ENCODE peak calls at places on chromosomes 13 and 19, in eight cellular contexts. One of them, this sample, is unnamed.
A peak's percentile ranks its signal among the peaks of the same experiment; 100 is the strongest.

GRCh38 chr13:50387124-50387581 is 371.9 kb downstream of the KCNRG start:
- DNase-seq in cerebellar nuclear complex: no peak
- DNase-seq in activated naive CD4-positive, alpha-beta T cell treated with anti-CD3 and anti-CD28 coated beads, Interleukin-2, amount 10 ng/mL, durations not matched to agents 7 days and 5 days: peak; percentile 29
- DNase-seq in NCI-H460: no peak
- DNase-seq in NCI-H2171: peak; percentile 55
- DNase-seq in heart right ventricle: peak; percentile 65
- DNase-seq in left ventricle myocardium inferior: peak; percentile 64
- DNase-seq in activated CD4-positive, alpha-beta T cell treated with anti-CD3 and anti-CD28 coated beads, Interleukin-2, amount 50 U/mL, for 1 hour: peak; percentile 28
- DNase-seq in this sample: peak; percentile 79

GRCh38 chr13:101575591-101575990 is 123.1 kb downstream of the ITGBL1 start:
- DNase-seq in cerebellar nuclear complex: no peak
- DNase-seq in activated naive CD4-positive, alpha-beta T cell treated with anti-CD3 and anti-CD28 coated beads, Interleukin-2, amount 10 ng/mL, durations not matched to agents 7 days and 5 days: no peak
- DNase-seq in NCI-H460: no peak
- DNase-seq in NCI-H2171: no peak
- DNase-seq in heart right ventricle: no peak
- DNase-seq in left ventricle myocardium inferior: no peak
- DNase-seq in activated CD4-positive, alpha-beta T cell treated with anti-CD3 and anti-CD28 coated beads, Interleukin-2, amount 50 U/mL, for 1 hour: no peak
- DNase-seq in this sample: no peak

GRCh38 chr13:87058786-87059329 is 612.3 kb upstream of the SLITRK5 start:
- DNase-seq in cerebellar nuclear complex: no peak
- DNase-seq in activated naive CD4-positive, alpha-beta T cell treated with anti-CD3 and anti-CD28 coated beads, Interleukin-2, amount 10 ng/mL, durations not matched to agents 7 days and 5 days: no peak
- DNase-seq in NCI-H460: no peak
- DNase-seq in NCI-H2171: no peak
- DNase-seq in heart right ventricle: no peak
- DNase-seq in left ventricle myocardium inferior: no peak
- DNase-seq in activated CD4-positive, alpha-beta T cell treated with anti-CD3 and anti-CD28 coated beads, Interleukin-2, amount 50 U/mL, for 1 hour: no peak
- DNase-seq in this sample: no peak

GRCh38 chr13:74061939-74062595 is 72.1 kb downstream of the KLF12 start:
- DNase-seq in cerebellar nuclear complex: no peak
- DNase-seq in activated naive CD4-positive, alpha-beta T cell treated with anti-CD3 and anti-CD28 coated beads, Interleukin-2, amount 10 ng/mL, durations not matched to agents 7 days and 5 days: peak; percentile 49
- DNase-seq in NCI-H460: no peak
- DNase-seq in NCI-H2171: no peak
- DNase-seq in heart right ventricle: no peak
- DNase-seq in left ventricle myocardium inferior: no peak
- DNase-seq in activated CD4-positive, alpha-beta T cell treated with anti-CD3 and anti-CD28 coated beads, Interleukin-2, amount 50 U/mL, for 1 hour: no peak
- DNase-seq in this sample: no peak

GRCh38 chr13:37775871-37776270 is 93.7 kb downstream of the TRPC4 start:
- DNase-seq in cerebellar nuclear complex: no peak
- DNase-seq in activated naive CD4-positive, alpha-beta T cell treated with anti-CD3 and anti-CD28 coated beads, Interleukin-2, amount 10 ng/mL, durations not matched to agents 7 days and 5 days: no peak
- DNase-seq in NCI-H460: no peak
- DNase-seq in NCI-H2171: no peak
- DNase-seq in heart right ventricle: no peak
- DNase-seq in left ventricle myocardium inferior: no peak
- DNase-seq in activated CD4-positive, alpha-beta T cell treated with anti-CD3 and anti-CD28 coated beads, Interleukin-2, amount 50 U/mL, for 1 hour: no peak
- DNase-seq in this sample: no peak

GRCh38 chr13:80177327-80177726 is 163.6 kb downstream of the SPRY2 start:
- DNase-seq in cerebellar nuclear complex: no peak
- DNase-seq in activated naive CD4-positive, alpha-beta T cell treated with anti-CD3 and anti-CD28 coated beads, Interleukin-2, amount 10 ng/mL, durations not matched to agents 7 days and 5 days: no peak
- DNase-seq in NCI-H460: no peak
- DNase-seq in NCI-H2171: no peak
- DNase-seq in heart right ventricle: no peak
- DNase-seq in left ventricle myocardium inferior: no peak
- DNase-seq in activated CD4-positive, alpha-beta T cell treated with anti-CD3 and anti-CD28 coated beads, Interleukin-2, amount 50 U/mL, for 1 hour: no peak
- DNase-seq in this sample: no peak

GRCh38 chr13:25085125-25085742 is 10.7 kb upstream of the PABPC3 start:
- DNase-seq in cerebellar nuclear complex: no peak
- DNase-seq in activated naive CD4-positive, alpha-beta T cell treated with anti-CD3 and anti-CD28 coated beads, Interleukin-2, amount 10 ng/mL, durations not matched to agents 7 days and 5 days: peak; percentile 27
- DNase-seq in NCI-H460: peak; percentile 39
- DNase-seq in NCI-H2171: no peak
- DNase-seq in heart right ventricle: no peak
- DNase-seq in left ventricle myocardium inferior: no peak
- DNase-seq in activated CD4-positive, alpha-beta T cell treated with anti-CD3 and anti-CD28 coated beads, Interleukin-2, amount 50 U/mL, for 1 hour: no peak
- DNase-seq in this sample: no peak

GRCh38 chr19:13033819-13034611 is 38.7 kb downstream of the NFIX start:
- DNase-seq in cerebellar nuclear complex: peak; percentile 78
- DNase-seq in activated naive CD4-positive, alpha-beta T cell treated with anti-CD3 and anti-CD28 coated beads, Interleukin-2, amount 10 ng/mL, durations not matched to agents 7 days and 5 days: peak; percentile 63
- DNase-seq in NCI-H460: no peak
- DNase-seq in NCI-H2171: peak; percentile 26
- DNase-seq in heart right ventricle: peak; percentile 85
- DNase-seq in left ventricle myocardium inferior: peak; percentile 86
- DNase-seq in activated CD4-positive, alpha-beta T cell treated with anti-CD3 and anti-CD28 coated beads, Interleukin-2, amount 50 U/mL, for 1 hour: peak; percentile 38
- DNase-seq in this sample: peak; percentile 91

GRCh38 chr13:29754486-29754806 is 96.0 kb downstream of the UBL3 start:
- DNase-seq in cerebellar nuclear complex: no peak
- DNase-seq in activated naive CD4-positive, alpha-beta T cell treated with anti-CD3 and anti-CD28 coated beads, Interleukin-2, amount 10 ng/mL, durations not matched to agents 7 days and 5 days: no peak
- DNase-seq in NCI-H460: peak; percentile 16
- DNase-seq in NCI-H2171: no peak
- DNase-seq in heart right ventricle: no peak
- DNase-seq in left ventricle myocardium inferior: no peak
- DNase-seq in activated CD4-positive, alpha-beta T cell treated with anti-CD3 and anti-CD28 coated beads, Interleukin-2, amount 50 U/mL, for 1 hour: no peak
- DNase-seq in this sample: no peak

GRCh38 chr19:54233941-54234340 is 8.6 kb downstream of the LILRA6 start:
- DNase-seq in cerebellar nuclear complex: no peak
- DNase-seq in activated naive CD4-positive, alpha-beta T cell treated with anti-CD3 and anti-CD28 coated beads, Interleukin-2, amount 10 ng/mL, durations not matched to agents 7 days and 5 days: no peak
- DNase-seq in NCI-H460: no peak
- DNase-seq in NCI-H2171: no peak
- DNase-seq in heart right ventricle: no peak
- DNase-seq in left ventricle myocardium inferior: no peak
- DNase-seq in activated CD4-positive, alpha-beta T cell treated with anti-CD3 and anti-CD28 coated beads, Interleukin-2, amount 50 U/mL, for 1 hour: no peak
- DNase-seq in this sample: no peak

GRCh38 chr13:66831317-66831716 is 398.8 kb downstream of the PCDH9 start:
- DNase-seq in cerebellar nuclear complex: no peak
- DNase-seq in activated naive CD4-positive, alpha-beta T cell treated with anti-CD3 and anti-CD28 coated beads, Interleukin-2, amount 10 ng/mL, durations not matched to agents 7 days and 5 days: no peak
- DNase-seq in NCI-H460: no peak
- DNase-seq in NCI-H2171: no peak
- DNase-seq in heart right ventricle: no peak
- DNase-seq in left ventricle myocardium inferior: no peak
- DNase-seq in activated CD4-positive, alpha-beta T cell treated with anti-CD3 and anti-CD28 coated beads, Interleukin-2, amount 50 U/mL, for 1 hour: no peak
- DNase-seq in this sample: no peak

GRCh38 chr13:97977376-97977705 is 23.9 kb downstream of the IPO5 start:
- DNase-seq in cerebellar nuclear complex: no peak
- DNase-seq in activated naive CD4-positive, alpha-beta T cell treated with anti-CD3 and anti-CD28 coated beads, Interleukin-2, amount 10 ng/mL, durations not matched to agents 7 days and 5 days: no peak
- DNase-seq in NCI-H460: no peak
- DNase-seq in NCI-H2171: no peak
- DNase-seq in heart right ventricle: no peak
- DNase-seq in left ventricle myocardium inferior: no peak
- DNase-seq in activated CD4-positive, alpha-beta T cell treated with anti-CD3 and anti-CD28 coated beads, Interleukin-2, amount 50 U/mL, for 1 hour: no peak
- DNase-seq in this sample: no peak

GRCh38 chr19:10083911-10084310 is 2.2 kb upstream of the SHFL start:
- DNase-seq in cerebellar nuclear complex: no peak
- DNase-seq in activated naive CD4-positive, alpha-beta T cell treated with anti-CD3 and anti-CD28 coated beads, Interleukin-2, amount 10 ng/mL, durations not matched to agents 7 days and 5 days: no peak
- DNase-seq in NCI-H460: no peak
- DNase-seq in NCI-H2171: no peak
- DNase-seq in heart right ventricle: no peak
- DNase-seq in left ventricle myocardium inferior: no peak
- DNase-seq in activated CD4-positive, alpha-beta T cell treated with anti-CD3 and anti-CD28 coated beads, Interleukin-2, amount 50 U/mL, for 1 hour: no peak
- DNase-seq in this sample: no peak

GRCh38 chr13:113001251-113002140 is 32.5 kb downstream of the MCF2L start:
- DNase-seq in cerebellar nuclear complex: no peak
- DNase-seq in activated naive CD4-positive, alpha-beta T cell treated with anti-CD3 and anti-CD28 coated beads, Interleukin-2, amount 10 ng/mL, durations not matched to agents 7 days and 5 days: no peak
- DNase-seq in NCI-H460: no peak
- DNase-seq in NCI-H2171: peak; percentile 82
- DNase-seq in heart right ventricle: no peak
- DNase-seq in left ventricle myocardium inferior: no peak
- DNase-seq in activated CD4-positive, alpha-beta T cell treated with anti-CD3 and anti-CD28 coated beads, Interleukin-2, amount 50 U/mL, for 1 hour: no peak
- DNase-seq in this sample: peak; percentile 63

GRCh38 chr19:18650048-18650435 is 13.2 kb downstream of the KLHL26 start:
- DNase-seq in cerebellar nuclear complex: no peak
- DNase-seq in activated naive CD4-positive, alpha-beta T cell treated with anti-CD3 and anti-CD28 coated beads, Interleukin-2, amount 10 ng/mL, durations not matched to agents 7 days and 5 days: no peak
- DNase-seq in NCI-H460: peak; percentile 78
- DNase-seq in NCI-H2171: no peak
- DNase-seq in heart right ventricle: peak; percentile 79
- DNase-seq in left ventricle myocardium inferior: peak; percentile 58
- DNase-seq in activated CD4-positive, alpha-beta T cell treated with anti-CD3 and anti-CD28 coated beads, Interleukin-2, amount 50 U/mL, for 1 hour: no peak
- DNase-seq in this sample: peak; percentile 73

GRCh38 chr19:50203281-50204080 is at the start of gene MYH14:
- DNase-seq in cerebellar nuclear complex: peak; percentile 66
- DNase-seq in activated naive CD4-positive, alpha-beta T cell treated with anti-CD3 and anti-CD28 coated beads, Interleukin-2, amount 10 ng/mL, durations not matched to agents 7 days and 5 days: no peak
- DNase-seq in NCI-H460: peak; percentile 79
- DNase-seq in NCI-H2171: peak; percentile 97
- DNase-seq in heart right ventricle: peak; percentile 85
- DNase-seq in left ventricle myocardium inferior: peak; percentile 87
- DNase-seq in activated CD4-positive, alpha-beta T cell treated with anti-CD3 and anti-CD28 coated beads, Interleukin-2, amount 50 U/mL, for 1 hour: no peak
- DNase-seq in this sample: peak; percentile 93

GRCh38 chr13:46172531-46172991 is 9.4 kb downstream of the LCP1 start:
- DNase-seq in cerebellar nuclear complex: no peak
- DNase-seq in activated naive CD4-positive, alpha-beta T cell treated with anti-CD3 and anti-CD28 coated beads, Interleukin-2, amount 10 ng/mL, durations not matched to agents 7 days and 5 days: peak; percentile 90
- DNase-seq in NCI-H460: no peak
- DNase-seq in NCI-H2171: no peak
- DNase-seq in heart right ventricle: no peak
- DNase-seq in left ventricle myocardium inferior: no peak
- DNase-seq in activated CD4-positive, alpha-beta T cell treated with anti-CD3 and anti-CD28 coated beads, Interleukin-2, amount 50 U/mL, for 1 hour: peak; percentile 56
- DNase-seq in this sample: no peak

GRCh38 chr13:74135306-74136088 is 1.3 kb upstream of the KLF12 start:
- DNase-seq in cerebellar nuclear complex: no peak
- DNase-seq in activated naive CD4-positive, alpha-beta T cell treated with anti-CD3 and anti-CD28 coated beads, Interleukin-2, amount 10 ng/mL, durations not matched to agents 7 days and 5 days: peak; percentile 72
- DNase-seq in NCI-H460: no peak
- DNase-seq in NCI-H2171: peak; percentile 75
- DNase-seq in heart right ventricle: peak; percentile 68
- DNase-seq in left ventricle myocardium inferior: peak; percentile 79
- DNase-seq in activated CD4-positive, alpha-beta T cell treated with anti-CD3 and anti-CD28 coated beads, Interleukin-2, amount 50 U/mL, for 1 hour: peak; percentile 46
- DNase-seq in this sample: peak; percentile 87

GRCh38 chr13:65719831-65720230 is 1510.3 kb downstream of the PCDH9 start:
- DNase-seq in cerebellar nuclear complex: no peak
- DNase-seq in activated naive CD4-positive, alpha-beta T cell treated with anti-CD3 and anti-CD28 coated beads, Interleukin-2, amount 10 ng/mL, durations not matched to agents 7 days and 5 days: no peak
- DNase-seq in NCI-H460: no peak
- DNase-seq in NCI-H2171: no peak
- DNase-seq in heart right ventricle: no peak
- DNase-seq in left ventricle myocardium inferior: no peak
- DNase-seq in activated CD4-positive, alpha-beta T cell treated with anti-CD3 and anti-CD28 coated beads, Interleukin-2, amount 50 U/mL, for 1 hour: no peak
- DNase-seq in this sample: no peak

GRCh38 chr19:50500753-50501151 is 10.2 kb downstream of the JOSD2 start:
- DNase-seq in cerebellar nuclear complex: no peak
- DNase-seq in activated naive CD4-positive, alpha-beta T cell treated with anti-CD3 and anti-CD28 coated beads, Interleukin-2, amount 10 ng/mL, durations not matched to agents 7 days and 5 days: no peak
- DNase-seq in NCI-H460: no peak
- DNase-seq in NCI-H2171: no peak
- DNase-seq in heart right ventricle: peak; percentile 86
- DNase-seq in left ventricle myocardium inferior: peak; percentile 86
- DNase-seq in activated CD4-positive, alpha-beta T cell treated with anti-CD3 and anti-CD28 coated beads, Interleukin-2, amount 50 U/mL, for 1 hour: no peak
- DNase-seq in this sample: peak; percentile 92

GRCh38 chr13:76884167-76884566 is 2.0 kb downstream of the KCTD12 start:
- DNase-seq in cerebellar nuclear complex: no peak
- DNase-seq in activated naive CD4-positive, alpha-beta T cell treated with anti-CD3 and anti-CD28 coated beads, Interleukin-2, amount 10 ng/mL, durations not matched to agents 7 days and 5 days: peak; percentile 29
- DNase-seq in NCI-H460: no peak
- DNase-seq in NCI-H2171: no peak
- DNase-seq in heart right ventricle: peak; percentile 45
- DNase-seq in left ventricle myocardium inferior: peak; percentile 27
- DNase-seq in activated CD4-positive, alpha-beta T cell treated with anti-CD3 and anti-CD28 coated beads, Interleukin-2, amount 50 U/mL, for 1 hour: no peak
- DNase-seq in this sample: peak; percentile 41

GRCh38 chr13:114027826-114028225 is 54.0 kb upstream of the C13orf46 start:
- DNase-seq in cerebellar nuclear complex: no peak
- DNase-seq in activated naive CD4-positive, alpha-beta T cell treated with anti-CD3 and anti-CD28 coated beads, Interleukin-2, amount 10 ng/mL, durations not matched to agents 7 days and 5 days: no peak
- DNase-seq in NCI-H460: no peak
- DNase-seq in NCI-H2171: no peak
- DNase-seq in heart right ventricle: no peak
- DNase-seq in left ventricle myocardium inferior: no peak
- DNase-seq in activated CD4-positive, alpha-beta T cell treated with anti-CD3 and anti-CD28 coated beads, Interleukin-2, amount 50 U/mL, for 1 hour: no peak
- DNase-seq in this sample: peak; percentile 15

GRCh38 chr19:38915329-38916321 is 3.6 kb upstream of the CCER2 start:
- DNase-seq in cerebellar nuclear complex: no peak
- DNase-seq in activated naive CD4-positive, alpha-beta T cell treated with anti-CD3 and anti-CD28 coated beads, Interleukin-2, amount 10 ng/mL, durations not matched to agents 7 days and 5 days: no peak
- DNase-seq in NCI-H460: no peak
- DNase-seq in NCI-H2171: no peak
- DNase-seq in heart right ventricle: no peak
- DNase-seq in left ventricle myocardium inferior: no peak
- DNase-seq in activated CD4-positive, alpha-beta T cell treated with anti-CD3 and anti-CD28 coated beads, Interleukin-2, amount 50 U/mL, for 1 hour: no peak
- DNase-seq in this sample: no peak

GRCh38 chr19:41552558-41552957 is 23.4 kb upstream of the CEACAM21 start:
- DNase-seq in cerebellar nuclear complex: no peak
- DNase-seq in activated naive CD4-positive, alpha-beta T cell treated with anti-CD3 and anti-CD28 coated beads, Interleukin-2, amount 10 ng/mL, durations not matched to agents 7 days and 5 days: peak; percentile 45
- DNase-seq in NCI-H460: no peak
- DNase-seq in NCI-H2171: no peak
- DNase-seq in heart right ventricle: no peak
- DNase-seq in left ventricle myocardium inferior: no peak
- DNase-seq in activated CD4-positive, alpha-beta T cell treated with anti-CD3 and anti-CD28 coated beads, Interleukin-2, amount 50 U/mL, for 1 hour: no peak
- DNase-seq in this sample: no peak

GRCh38 chr19:39539165-39539518 is 819 bp downstream of the EID2 start:
- DNase-seq in cerebellar nuclear complex: no peak
- DNase-seq in activated naive CD4-positive, alpha-beta T cell treated with anti-CD3 and anti-CD28 coated beads, Interleukin-2, amount 10 ng/mL, durations not matched to agents 7 days and 5 days: no peak
- DNase-seq in NCI-H460: no peak
- DNase-seq in NCI-H2171: no peak
- DNase-seq in heart right ventricle: no peak
- DNase-seq in left ventricle myocardium inferior: no peak
- DNase-seq in activated CD4-positive, alpha-beta T cell treated with anti-CD3 and anti-CD28 coated beads, Interleukin-2, amount 50 U/mL, for 1 hour: no peak
- DNase-seq in this sample: no peak

GRCh38 chr19:40805258-40805868 is 6.4 kb downstream of the EGLN2 start:
- DNase-seq in cerebellar nuclear complex: no peak
- DNase-seq in activated naive CD4-positive, alpha-beta T cell treated with anti-CD3 and anti-CD28 coated beads, Interleukin-2, amount 10 ng/mL, durations not matched to agents 7 days and 5 days: peak; percentile 70
- DNase-seq in NCI-H460: no peak
- DNase-seq in NCI-H2171: no peak
- DNase-seq in heart right ventricle: peak; percentile 43
- DNase-seq in left ventricle myocardium inferior: no peak
- DNase-seq in activated CD4-positive, alpha-beta T cell treated with anti-CD3 and anti-CD28 coated beads, Interleukin-2, amount 50 U/mL, for 1 hour: peak; percentile 47
- DNase-seq in this sample: peak; percentile 61

GRCh38 chr19:17965370-17966114 is 1.4 kb upstream of the KCNN1 start:
- DNase-seq in cerebellar nuclear complex: no peak
- DNase-seq in activated naive CD4-positive, alpha-beta T cell treated with anti-CD3 and anti-CD28 coated beads, Interleukin-2, amount 10 ng/mL, durations not matched to agents 7 days and 5 days: no peak
- DNase-seq in NCI-H460: no peak
- DNase-seq in NCI-H2171: no peak
- DNase-seq in heart right ventricle: no peak
- DNase-seq in left ventricle myocardium inferior: no peak
- DNase-seq in activated CD4-positive, alpha-beta T cell treated with anti-CD3 and anti-CD28 coated beads, Interleukin-2, amount 50 U/mL, for 1 hour: no peak
- DNase-seq in this sample: no peak

GRCh38 chr13:53901593-53901992 is 873.0 kb downstream of the OLFM4 start:
- DNase-seq in cerebellar nuclear complex: no peak
- DNase-seq in activated naive CD4-positive, alpha-beta T cell treated with anti-CD3 and anti-CD28 coated beads, Interleukin-2, amount 10 ng/mL, durations not matched to agents 7 days and 5 days: no peak
- DNase-seq in NCI-H460: no peak
- DNase-seq in NCI-H2171: no peak
- DNase-seq in heart right ventricle: no peak
- DNase-seq in left ventricle myocardium inferior: no peak
- DNase-seq in activated CD4-positive, alpha-beta T cell treated with anti-CD3 and anti-CD28 coated beads, Interleukin-2, amount 50 U/mL, for 1 hour: no peak
- DNase-seq in this sample: no peak

GRCh38 chr19:10454267-10454666 is 33.9 kb downstream of the PDE4A start:
- DNase-seq in cerebellar nuclear complex: no peak
- DNase-seq in activated naive CD4-positive, alpha-beta T cell treated with anti-CD3 and anti-CD28 coated beads, Interleukin-2, amount 10 ng/mL, durations not matched to agents 7 days and 5 days: no peak
- DNase-seq in NCI-H460: no peak
- DNase-seq in NCI-H2171: peak; percentile 20
- DNase-seq in heart right ventricle: no peak
- DNase-seq in left ventricle myocardium inferior: no peak
- DNase-seq in activated CD4-positive, alpha-beta T cell treated with anti-CD3 and anti-CD28 coated beads, Interleukin-2, amount 50 U/mL, for 1 hour: no peak
- DNase-seq in this sample: no peak

GRCh38 chr13:112931028-112931934 is 37.7 kb upstream of the MCF2L start:
- DNase-seq in cerebellar nuclear complex: peak; percentile 47
- DNase-seq in activated naive CD4-positive, alpha-beta T cell treated with anti-CD3 and anti-CD28 coated beads, Interleukin-2, amount 10 ng/mL, durations not matched to agents 7 days and 5 days: no peak
- DNase-seq in NCI-H460: peak; percentile 38
- DNase-seq in NCI-H2171: peak; percentile 76
- DNase-seq in heart right ventricle: no peak
- DNase-seq in left ventricle myocardium inferior: no peak
- DNase-seq in activated CD4-positive, alpha-beta T cell treated with anti-CD3 and anti-CD28 coated beads, Interleukin-2, amount 50 U/mL, for 1 hour: no peak
- DNase-seq in this sample: no peak

GRCh38 chr13:90032841-90033493 is 1314.5 kb upstream of the MIR17HG start:
- DNase-seq in cerebellar nuclear complex: no peak
- DNase-seq in activated naive CD4-positive, alpha-beta T cell treated with anti-CD3 and anti-CD28 coated beads, Interleukin-2, amount 10 ng/mL, durations not matched to agents 7 days and 5 days: no peak
- DNase-seq in NCI-H460: no peak
- DNase-seq in NCI-H2171: no peak
- DNase-seq in heart right ventricle: no peak
- DNase-seq in left ventricle myocardium inferior: no peak
- DNase-seq in activated CD4-positive, alpha-beta T cell treated with anti-CD3 and anti-CD28 coated beads, Interleukin-2, amount 50 U/mL, for 1 hour: no peak
- DNase-seq in this sample: no peak

GRCh38 chr13:45063261-45063870 is 56.9 kb upstream of the GTF2F2 start:
- DNase-seq in cerebellar nuclear complex: no peak
- DNase-seq in activated naive CD4-positive, alpha-beta T cell treated with anti-CD3 and anti-CD28 coated beads, Interleukin-2, amount 10 ng/mL, durations not matched to agents 7 days and 5 days: no peak
- DNase-seq in NCI-H460: no peak
- DNase-seq in NCI-H2171: no peak
- DNase-seq in heart right ventricle: no peak
- DNase-seq in left ventricle myocardium inferior: no peak
- DNase-seq in activated CD4-positive, alpha-beta T cell treated with anti-CD3 and anti-CD28 coated beads, Interleukin-2, amount 50 U/mL, for 1 hour: no peak
- DNase-seq in this sample: no peak